ENCODE peak calls at places on chromosome 7, in seven cellular contexts. L is HCT116, Y is K562, Z is GM12878, I is SK-N-SH, M is HepG2, P is H1. A is an unnamed sample.

GRCh38 chr7:79936281-79936983 is 198.2 kb upstream of the GNAI1 start:
- DNase-seq in Z (no peak), I (no peak), P (no peak), M (no peak), Y (no peak), L (no peak), A (no peak)

GRCh38 chr7:125427676-125428075 is 498.1 kb upstream of the POT1 start:
- DNase-seq in Y (no peak), I (no peak), P (no peak), Z (no peak), L (no peak), M (no peak), A (no peak)

GRCh38 chr7:129434172-129434845 is at the start of gene STRIP2:
- DNase-seq in P (peak), L (peak), Z (peak), Y (peak), M (peak), I (peak), A (peak)

GRCh38 chr7:80294321-80294720 is 159.7 kb downstream of the GNAI1 start:
- DNase-seq in M (no peak), L (no peak), Y (no peak), Z (no peak), I (no peak), P (no peak), A (no peak)

GRCh38 chr7:16348251-16348650 is 73.1 kb downstream of the CRPPA start:
- DNase-seq in Z (no peak), P (no peak), Y (no peak), I (no peak), M (no peak), L (no peak), A (no peak)

GRCh38 chr7:48101352-48101751 is 12.3 kb downstream of the UPP1 start:
- DNase-seq in P (peak), Y (no peak), L (no peak), M (no peak), I (no peak), Z (no peak), A (no peak)

GRCh38 chr7:26179422-26179821 is 21.1 kb downstream of the HNRNPA2B1 start:
- DNase-seq in L (no peak), Z (no peak), M (no peak), I (no peak), P (no peak), Y (no peak), A (no peak)

GRCh38 chr7:149620961-149621360 is 123.4 kb upstream of the ZNF746 start:
- DNase-seq in P (no peak), Z (no peak), L (no peak), M (no peak), Y (no peak), I (no peak), A (no peak)

GRCh38 chr7:234712-235553 is 42.6 kb downstream of the FAM20C start:
- DNase-seq in Y (no peak), L (no peak), P (no peak), Z (no peak), I (no peak), M (peak), A (no peak)

GRCh38 chr7:2863461-2864066 is 19.5 kb upstream of the GNA12 start:
- DNase-seq in L (peak), Z (peak), M (peak), P (no peak), Y (peak), I (peak), A (no peak)

GRCh38 chr7:54091322-54091721 is 450.9 kb upstream of the VSTM2A start:
- DNase-seq in P (no peak), Y (no peak), I (no peak), Z (no peak), M (no peak), L (no peak), A (no peak)

GRCh38 chr7:107167483-107168232 is 1.1 kb upstream of the HBP1 start:
- DNase-seq in M (peak), Y (peak), I (peak), P (no peak), L (peak), Z (no peak), A (peak)

GRCh38 chr7:134625571-134625970 is 21.1 kb upstream of the BPGM start:
- DNase-seq in L (no peak), Z (no peak), Y (no peak), P (no peak), I (no peak), M (no peak), A (no peak)

GRCh38 chr7:121330053-121330833 is 1.4 kb downstream of the WNT16 start:
- DNase-seq in P (peak), I (peak), Z (no peak), Y (peak), L (no peak), M (no peak), A (peak)

GRCh38 chr7:42747073-42747472 is 164.8 kb downstream of the C7orf25 start:
- DNase-seq in Z (no peak), L (no peak), P (no peak), Y (no peak), M (no peak), I (no peak), A (no peak)

GRCh38 chr7:68058014-68058413 is 1061.4 kb downstream of the TYW1 start:
- DNase-seq in L (no peak), I (no peak), Z (no peak), Y (no peak), M (no peak), P (no peak), A (peak)

GRCh38 chr7:68063171-68063570 is 1066.5 kb downstream of the TYW1 start:
- DNase-seq in L (no peak), Z (no peak), Y (peak), I (peak), M (no peak), P (peak), A (peak)
- TF ChIP-seq YY1 in L (no peak), Z (no peak), Y (no peak), I (no peak), M (no peak), P (no peak), A (no peak)

GRCh38 chr7:45028138-45028919 is 28.3 kb downstream of the CCM2 start:
- DNase-seq in P (no peak), M (no peak), L (no peak), Y (no peak), Z (no peak), I (no peak), A (no peak)
- H3K4me3 ChIP-seq in P (no peak), M (no peak), L (no peak), Y (no peak), Z (peak), I (no peak), A (no peak)

GRCh38 chr7:84799131-84799530 is 387.7 kb downstream of the SEMA3D start:
- DNase-seq in Z (no peak), L (no peak), P (no peak), Y (no peak), I (no peak), M (no peak), A (no peak)

GRCh38 chr7:84803979-84804378 is 382.9 kb downstream of the SEMA3D start:
- DNase-seq in I (no peak), L (no peak), M (no peak), P (no peak), Z (no peak), Y (no peak), A (no peak)

GRCh38 chr7:84800846-84801245 is 386.0 kb downstream of the SEMA3D start:
- DNase-seq in Z (no peak), M (no peak), P (no peak), L (no peak), Y (no peak), I (no peak), A (no peak)

DNA sequence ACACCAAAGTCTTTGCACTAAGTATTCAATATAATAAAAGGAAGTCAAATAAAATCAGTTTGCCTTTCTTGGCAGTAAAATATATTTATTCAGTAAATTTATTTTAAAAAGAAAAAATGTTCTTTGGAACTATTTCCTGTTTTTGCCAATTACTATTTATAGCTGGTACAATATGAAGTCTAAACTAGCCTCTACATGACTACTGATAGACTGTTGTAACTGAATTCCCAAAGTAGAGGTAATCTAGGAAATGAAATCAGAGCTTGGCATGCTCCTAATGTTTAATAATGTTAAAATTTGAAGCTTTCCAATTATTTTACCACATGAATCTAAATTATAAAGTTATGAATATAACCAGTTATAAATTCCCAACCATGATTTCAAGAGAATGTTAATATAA is 385.5 kb downstream of the SEMA3D start:
- DNase-seq in Y (no peak), L (no peak), I (no peak), Z (no peak), M (no peak), P (no peak), A (no peak)
- TF ChIP-seq YY1 in Y (no peak), L (no peak), I (no peak), Z (no peak), M (no peak), P (no peak), A (no peak)

DNA sequence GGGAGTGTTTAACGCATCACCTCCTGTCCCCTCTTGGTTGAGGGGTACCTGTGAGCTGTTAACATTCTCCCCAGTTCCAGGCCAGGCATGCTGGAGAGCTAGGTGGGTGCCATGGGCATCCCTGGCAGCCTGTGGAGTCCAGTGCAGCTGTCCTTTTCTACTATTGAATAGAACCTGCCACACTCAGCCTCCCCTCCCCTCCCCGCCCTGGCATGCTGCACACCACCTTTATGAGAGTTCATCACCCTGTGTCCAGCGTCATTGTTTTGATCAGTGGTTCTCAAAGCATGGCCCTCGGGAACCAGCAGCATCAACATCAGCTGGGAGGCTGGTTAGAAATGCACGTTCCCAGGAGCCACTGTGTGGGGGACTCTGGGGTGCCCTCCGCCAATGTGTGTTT is 157.3 kb upstream of the PRR15 start:
- DNase-seq in L (no peak), I (no peak), Z (no peak), P (no peak), M (no peak), Y (no peak), A (no peak)
- H3K4me3 ChIP-seq in L (no peak), I (no peak), Z (no peak), P (no peak), M (no peak), Y (no peak), A (no peak)

A was measured in NT2/D1.